ENCODE peak calls at places on chromosomes 16 and 17, in six cellular contexts. O, Z, H, F, U and N are unnamed samples. For H3K4me1, the result is how much of the 10 kb centered on the place peaks cover.

GRCh38 chr17:4407216-4407615 is 26.5 kb upstream of the SPNS3 start:
- DNase-seq in O (no peak), Z (no peak), H (no peak), F (no peak), U (no peak), N (no peak)

GRCh38 chr17:57732062-57732461 is 13.0 kb downstream of the CCDC182 start:
- DNase-seq in O (peak), Z (no peak), H (no peak), F (no peak), U (no peak), N (no peak)

GRCh38 chr17:41037853-41038350 is 3.2 kb upstream of the KRTAP1-3 start:
- DNase-seq in O (no peak), Z (no peak), H (no peak), F (no peak), U (no peak), N (no peak)

GRCh38 chr17:82204831-82205719 is 7.6 kb downstream of the CCDC57 start:
- DNase-seq in O (no peak), Z (no peak), H (no peak), F (no peak), U (peak), N (peak)

GRCh38 chr16:79703066-79703465 is 102.5 kb upstream of the MAF start:
- DNase-seq in O (no peak), Z (no peak), H (no peak), F (no peak), U (no peak), N (no peak)

GRCh38 chr16:68267612-68268405 is 3.5 kb downstream of the SLC7A6 start:
- DNase-seq in O (peak), Z (no peak), H (no peak), F (no peak), U (no peak), N (no peak)

GRCh38 chr16:79988721-79989220 is 388.2 kb upstream of the MAF start:
- DNase-seq in O (no peak), Z (no peak), H (no peak), F (no peak), U (no peak), N (no peak)

GRCh38 chr16:7423436-7423941 is 90.8 kb downstream of the RBFOX1 start:
- DNase-seq in O (no peak), Z (no peak), H (no peak), F (no peak), U (no peak), N (no peak)

GRCh38 chr17:28518132-28518531 is 12.0 kb downstream of the FOXN1 start:
- DNase-seq in O (no peak), Z (no peak), H (no peak), F (no peak), U (no peak), N (no peak)

GRCh38 chr16:1102921-1103648 is 7.0 kb upstream of the C1QTNF8 start:
- DNase-seq in O (no peak), Z (no peak), H (no peak), F (peak), U (peak), N (no peak)

GRCh38 chr16:2199095-2199494 is 2.7 kb upstream of the CASKIN1 start:
- DNase-seq in O (no peak), Z (no peak), H (no peak), F (no peak), U (no peak), N (no peak)

GRCh38 chr16:19084139-19084538 is 16.7 kb downstream of the COQ7 start:
- DNase-seq in O (no peak), Z (no peak), H (no peak), F (no peak), U (no peak), N (no peak)

GRCh38 chr17:81150379-81151038 is 14.8 kb upstream of the PVALEF start:
- DNase-seq in O (no peak), Z (no peak), H (no peak), F (no peak), U (no peak), N (no peak)

GRCh38 chr17:82353484-82353883 is 5.6 kb upstream of the TEX19 start:
- DNase-seq in O (no peak), Z (no peak), H (no peak), F (no peak), U (no peak), N (no peak)

GRCh38 chr17:1160591-1161041 is 19.2 kb downstream of the ABR start:
- DNase-seq in O (no peak), Z (no peak), H (no peak), F (no peak), U (no peak), N (no peak)

GRCh38 chr17:13601317-13601775 is 383 bp downstream of the HS3ST3A1 start:
- DNase-seq in O (no peak), Z (no peak), H (no peak), F (no peak), U (peak), N (no peak)

GRCh38 chr16:85770741-85771140 is 19.8 kb upstream of the C16orf74 start:
- DNase-seq in O (no peak), Z (no peak), H (no peak), F (no peak), U (no peak), N (no peak)

GRCh38 chr16:11022002-11022401 is 77.6 kb downstream of the CLEC16A start:
- DNase-seq in O (no peak), Z (no peak), H (no peak), F (no peak), U (no peak), N (no peak)

GRCh38 chr16:35431829-35432663 is 1972.6 kb downstream of the TP53TG3F start:
- DNase-seq in O (no peak), Z (no peak), H (no peak), F (peak), U (peak), N (peak)

GRCh38 chr16:56710181-56710737 is 19.7 kb upstream of the NUP93 start:
- DNase-seq in O (no peak), Z (no peak), H (no peak), F (no peak), U (no peak), N (no peak)

GRCh38 chr17:57862990-57863667 is 13.3 kb upstream of the MRPS23 start:
- DNase-seq in O (peak), Z (no peak), H (no peak), F (no peak), U (peak), N (no peak)

GRCh38 chr17:14299261-14300093 is 1.4 kb upstream of the HS3ST3B1 start:
- DNase-seq in O (peak), Z (no peak), H (no peak), F (peak), U (no peak), N (no peak)

GRCh38 chr16:54923988-54924387 is 6.7 kb upstream of the IRX5 start:
- DNase-seq in O (no peak), Z (no peak), H (no peak), F (no peak), U (no peak), N (no peak)

GRCh38 chr16:66913711-66914110 is 5.0 kb downstream of the CDH16 start:
- DNase-seq in O (no peak), Z (no peak), H (no peak), F (no peak), U (no peak), N (no peak)

GRCh38 chr17:36550491-36551417 is 6.0 kb downstream of the GGNBP2 start:
- DNase-seq in O (no peak), Z (no peak), H (peak), F (no peak), U (no peak), N (no peak)

GRCh38 chr17:81367171-81367570 is 28.1 kb upstream of the BAHCC1 start:
- DNase-seq in O (no peak), Z (no peak), H (no peak), F (peak), U (no peak), N (no peak)

GRCh38 chr17:19263621-19264010 is 26.4 kb downstream of the EPN2 start:
- DNase-seq in O (no peak), Z (no peak), H (no peak), F (no peak), U (no peak), N (no peak)

GRCh38 chr17:49454050-49454449 is 39.4 kb upstream of the PHB1 start:
- DNase-seq in O (peak), Z (peak), H (no peak), F (no peak), U (no peak), N (no peak)

GRCh38 chr16:68257906-68258800 is 6.2 kb upstream of the SLC7A6 start:
- DNase-seq in O (peak), Z (no peak), H (no peak), F (no peak), U (no peak), N (no peak)

GRCh38 chr16:14015948-14016347 is 55.2 kb upstream of the MRTFB start:
- DNase-seq in O (no peak), Z (no peak), H (no peak), F (no peak), U (no peak), N (peak)

GRCh38 chr17:42562845-42563509 is 1.0 kb downstream of the COASY start:
- DNase-seq in O (peak), Z (no peak), H (no peak), F (peak), U (no peak), N (no peak)

GRCh38 chr17:2904135-2904534 is 107.9 kb downstream of the RAP1GAP2 start:
- DNase-seq in O (no peak), Z (no peak), H (no peak), F (no peak), U (peak), N (no peak)

GRCh38 chr16:71780521-71781089 is 28.0 kb downstream of the AP1G1 start:
- DNase-seq in O (no peak), Z (no peak), H (no peak), F (no peak), U (no peak), N (no peak)

GRCh38 chr17:83194189-83194565 is 114.8 kb downstream of the METRNL start:
- DNase-seq in O (no peak), Z (no peak), H (no peak), F (no peak), U (no peak), N (no peak)

GRCh38 chr17:61532818-61533217 is 58.2 kb downstream of the NACA2 start:
- DNase-seq in O (no peak), Z (no peak), H (no peak), F (no peak), U (no peak), N (no peak)

GRCh38 chr17:61534414-61534813 is 56.6 kb downstream of the NACA2 start:
- DNase-seq in O (no peak), Z (no peak), H (no peak), F (no peak), U (no peak), N (no peak)

GRCh38 chr17:61531223-61531622 is 59.8 kb downstream of the NACA2 start:
- DNase-seq in O (no peak), Z (no peak), H (no peak), F (no peak), U (no peak), N (no peak)

GRCh38 chr17:61536417-61536955 is 54.5 kb downstream of the NACA2 start:
- DNase-seq in O (no peak), Z (no peak), H (no peak), F (no peak), U (no peak), N (no peak)

DNA sequence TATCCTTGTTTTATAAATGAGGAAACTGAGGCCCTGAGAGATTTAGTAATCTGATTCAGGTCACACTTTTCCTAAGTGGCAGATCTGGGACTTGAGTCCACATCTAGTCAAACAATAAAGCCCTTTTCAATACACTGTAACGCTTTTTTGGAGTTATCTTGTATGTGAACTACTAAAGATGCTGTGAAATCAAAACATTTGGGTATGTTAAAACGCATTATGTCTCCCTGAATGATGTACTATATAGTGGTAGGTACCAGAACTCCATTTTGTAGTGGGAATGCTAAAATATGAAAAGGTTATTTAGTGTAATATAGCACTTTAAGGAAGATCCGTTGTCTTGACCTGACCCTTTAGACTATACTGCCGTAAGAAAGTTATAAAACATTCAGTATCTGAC is 57.2 kb downstream of the NACA2 start:
- DNase-seq in O (no peak), Z (no peak), H (no peak), F (no peak), U (no peak), N (no peak)
- H3K4me1 ChIP-seq in O (under half), Z (under half), H (under half), F (under half), U (under half), N (under half)

GRCh38 chr16:12062343-12063003 is 85.9 kb downstream of the SNX29 start:
- DNase-seq in O (no peak), Z (peak), H (no peak), F (no peak), U (no peak), N (peak)
- TF ChIP-seq SIN3A in O (no peak), Z (no peak), H (no peak), F (no peak), U (no peak), N (no peak)

GRCh38 chr17:32445075-32445427 is 741 bp downstream of the PSMD11 start:
- DNase-seq in O (peak), Z (no peak), H (no peak), F (peak), U (no peak), N (no peak)
- TF ChIP-seq REST in O (no peak), Z (no peak), H (no peak), F (no peak), U (no peak), N (no peak)

DNA sequence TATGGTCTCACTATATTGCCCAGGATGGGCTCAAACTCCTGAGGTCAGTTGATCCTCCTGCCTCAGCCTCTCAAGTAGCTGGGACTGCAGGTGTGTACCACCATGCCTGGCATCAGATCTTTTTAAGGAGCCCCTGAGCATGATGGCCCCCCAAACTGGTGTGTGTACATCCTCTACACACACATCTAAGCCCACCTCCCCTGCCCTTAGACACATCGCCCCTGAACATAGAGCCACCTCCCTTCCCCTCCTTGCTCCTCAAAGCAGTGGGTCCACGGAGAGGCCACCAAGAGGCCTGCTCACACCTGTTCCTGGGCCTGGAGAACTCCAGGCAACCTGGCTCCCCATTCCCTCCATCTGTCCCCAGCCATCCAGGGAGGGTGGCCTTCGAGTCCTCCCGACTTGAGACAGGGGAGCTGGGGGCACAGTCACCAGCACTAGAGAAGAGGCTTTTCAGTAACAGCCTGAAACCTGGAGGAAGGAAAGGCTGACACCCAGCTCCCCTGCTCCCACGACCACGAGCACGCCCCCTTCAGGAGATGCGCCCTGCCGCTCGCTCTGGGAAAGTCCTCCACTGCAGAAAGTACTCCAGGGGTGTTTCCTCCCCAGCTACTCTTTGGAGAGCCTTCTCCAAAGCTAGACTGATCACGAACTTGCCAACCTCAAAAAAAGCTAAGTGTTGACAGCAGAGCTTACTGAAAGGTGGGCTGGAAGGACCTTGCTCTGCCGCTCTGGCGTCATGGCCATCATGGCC is 12.6 kb upstream of the PRR29 start:
- DNase-seq in O (no peak), Z (no peak), H (no peak), F (peak), U (no peak), N (no peak)
- H3K4me1 ChIP-seq in O (under half), Z (under half), H (under half), F (under half), U (under half), N (under half)

DNA sequence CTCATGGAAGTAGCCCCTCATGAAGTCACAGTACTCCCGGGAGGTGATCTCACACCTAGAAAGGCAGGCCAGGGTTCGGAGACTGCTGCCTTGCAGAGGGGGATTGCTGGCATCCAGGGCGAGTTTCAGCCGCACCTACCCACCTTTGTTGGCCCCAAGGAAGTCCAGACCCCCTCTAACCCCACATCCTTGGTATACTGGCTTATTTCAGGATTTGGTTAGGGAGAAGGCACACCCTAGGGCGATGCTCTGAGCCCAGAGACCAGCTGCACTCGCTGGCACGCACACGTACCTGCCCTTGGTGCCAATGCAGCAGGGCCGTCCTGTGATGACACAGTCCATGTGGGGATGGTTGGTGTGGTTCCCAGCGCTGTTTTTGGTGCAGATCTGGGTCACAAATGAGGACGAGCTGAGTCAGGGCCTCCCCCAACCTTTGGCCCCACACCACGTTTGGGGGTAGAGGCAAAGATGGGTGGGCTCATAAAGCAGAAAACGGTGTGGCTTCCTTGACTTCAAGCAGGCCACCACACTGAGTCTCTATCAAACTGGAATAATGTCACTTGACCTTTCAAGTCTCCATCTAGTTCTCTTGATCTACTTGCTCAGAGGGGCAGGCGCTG is 5.9 kb downstream of the SNRNP25 start:
- DNase-seq in O (no peak), Z (no peak), H (no peak), F (no peak), U (no peak), N (no peak)
- TF ChIP-seq SIN3A in O (no peak), Z (no peak), H (no peak), F (no peak), U (no peak), N (no peak)

GRCh38 chr16:77171750-77172635 is 19.0 kb upstream of the MON1B start:
- DNase-seq in O (peak), Z (peak), H (no peak), F (peak), U (peak), N (no peak)
- TF ChIP-seq REST in O (no peak), Z (no peak), H (no peak), F (no peak), U (no peak), N (no peak)

DNA sequence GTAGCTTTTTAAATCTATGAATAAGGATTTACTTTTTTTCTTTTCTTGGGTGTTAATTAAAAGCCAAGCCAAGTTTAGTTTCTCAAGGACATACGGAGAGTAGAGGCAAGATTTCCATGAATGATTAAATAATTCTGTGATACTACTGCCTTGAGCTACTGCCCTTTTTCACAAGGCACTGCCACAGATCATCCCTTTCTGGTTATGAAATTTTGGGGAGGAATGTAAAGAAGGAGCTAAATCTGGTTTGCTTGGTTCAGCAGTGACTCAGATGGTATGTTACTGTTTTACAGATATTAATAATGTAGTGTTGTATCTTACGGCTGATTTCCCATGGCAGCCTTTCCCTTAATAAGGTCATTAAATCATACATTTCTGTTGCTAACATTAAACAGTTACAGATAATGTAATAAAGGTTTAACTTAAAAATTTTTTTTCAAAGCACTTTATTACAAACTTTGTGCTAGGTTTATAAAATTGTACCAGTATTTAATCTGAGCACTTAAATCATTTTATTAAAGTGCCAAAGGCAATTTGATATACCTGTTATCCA is 2.6 kb downstream of the WSB1 start:
- DNase-seq in O (no peak), Z (no peak), H (no peak), F (no peak), U (no peak), N (no peak)
- H3K4me1 ChIP-seq in O (half or more), Z (under half), H (under half), F (under half), U (under half), N (under half)